ENCODE peak calls at places on chromosomes 4 and X, in five cellular contexts. One of them, this sample, is unnamed.

GRCh38 chr4:183541081-183542045 is 36.5 kb downstream of the ING2 start:
- DNase-seq in AG08396: peak
- DNase-seq in COR-L47: no peak
- DNase-seq in NCI-H1694: no peak
- DNase-seq in stimulated activated naive B cell treated with anti-CD40 and anti-IgM and Interleukin-4, amounts not matched to agents 10 μg/mL and 1 μg/mL and 100 μg/mL, for 72 hours: no peak
- DNase-seq in this sample: no peak

GRCh38 chrX:3362956-3363355 is 16.5 kb upstream of the MXRA5 start:
- DNase-seq in AG08396: no peak
- DNase-seq in COR-L47: no peak
- DNase-seq in NCI-H1694: peak
- DNase-seq in stimulated activated naive B cell treated with anti-CD40 and anti-IgM and Interleukin-4, amounts not matched to agents 10 μg/mL and 1 μg/mL and 100 μg/mL, for 72 hours: no peak
- DNase-seq in this sample: no peak

GRCh38 chr4:48255959-48256342 is 13.7 kb downstream of the TEC start:
- DNase-seq in AG08396: no peak
- DNase-seq in COR-L47: peak
- DNase-seq in NCI-H1694: no peak
- DNase-seq in stimulated activated naive B cell treated with anti-CD40 and anti-IgM and Interleukin-4, amounts not matched to agents 10 μg/mL and 1 μg/mL and 100 μg/mL, for 72 hours: no peak
- DNase-seq in this sample: no peak

GRCh38 chrX:134688839-134689238 is 30.6 kb upstream of the PLAC1 start:
- DNase-seq in AG08396: no peak
- DNase-seq in COR-L47: no peak
- DNase-seq in NCI-H1694: no peak
- DNase-seq in stimulated activated naive B cell treated with anti-CD40 and anti-IgM and Interleukin-4, amounts not matched to agents 10 μg/mL and 1 μg/mL and 100 μg/mL, for 72 hours: no peak
- DNase-seq in this sample: no peak

GRCh38 chrX:7154040-7154597 is 6.2 kb upstream of the PUDP start:
- DNase-seq in AG08396: no peak
- DNase-seq in COR-L47: no peak
- DNase-seq in NCI-H1694: no peak
- DNase-seq in stimulated activated naive B cell treated with anti-CD40 and anti-IgM and Interleukin-4, amounts not matched to agents 10 μg/mL and 1 μg/mL and 100 μg/mL, for 72 hours: no peak
- DNase-seq in this sample: no peak

GRCh38 chrX:150366951-150367545 is 3.9 kb downstream of the MAMLD1 start:
- DNase-seq in AG08396: no peak
- DNase-seq in COR-L47: no peak
- DNase-seq in NCI-H1694: no peak
- DNase-seq in stimulated activated naive B cell treated with anti-CD40 and anti-IgM and Interleukin-4, amounts not matched to agents 10 μg/mL and 1 μg/mL and 100 μg/mL, for 72 hours: no peak
- DNase-seq in this sample: no peak

GRCh38 chrX:22349116-22349515 is 76.4 kb downstream of the CBLL2 start:
- DNase-seq in AG08396: no peak
- DNase-seq in COR-L47: no peak
- DNase-seq in NCI-H1694: no peak
- DNase-seq in stimulated activated naive B cell treated with anti-CD40 and anti-IgM and Interleukin-4, amounts not matched to agents 10 μg/mL and 1 μg/mL and 100 μg/mL, for 72 hours: no peak
- DNase-seq in this sample: no peak

GRCh38 chrX:129654652-129655546 is at the start of gene APLN:
- DNase-seq in AG08396: peak
- DNase-seq in COR-L47: peak
- DNase-seq in NCI-H1694: no peak
- DNase-seq in stimulated activated naive B cell treated with anti-CD40 and anti-IgM and Interleukin-4, amounts not matched to agents 10 μg/mL and 1 μg/mL and 100 μg/mL, for 72 hours: no peak
- DNase-seq in this sample: no peak

GRCh38 chr4:153750197-153750817 is 9.5 kb downstream of the RNF175 start:
- DNase-seq in AG08396: peak
- DNase-seq in COR-L47: peak
- DNase-seq in NCI-H1694: peak
- DNase-seq in stimulated activated naive B cell treated with anti-CD40 and anti-IgM and Interleukin-4, amounts not matched to agents 10 μg/mL and 1 μg/mL and 100 μg/mL, for 72 hours: peak
- DNase-seq in this sample: peak

GRCh38 chrX:118536687-118537461 is 41.3 kb downstream of the DOCK11 start:
- DNase-seq in AG08396: no peak
- DNase-seq in COR-L47: no peak
- DNase-seq in NCI-H1694: peak
- DNase-seq in stimulated activated naive B cell treated with anti-CD40 and anti-IgM and Interleukin-4, amounts not matched to agents 10 μg/mL and 1 μg/mL and 100 μg/mL, for 72 hours: no peak
- DNase-seq in this sample: peak

GRCh38 chrX:71910526-71911022 is at the start of gene NHSL2:
- DNase-seq in AG08396: no peak
- DNase-seq in COR-L47: no peak
- DNase-seq in NCI-H1694: peak
- DNase-seq in stimulated activated naive B cell treated with anti-CD40 and anti-IgM and Interleukin-4, amounts not matched to agents 10 μg/mL and 1 μg/mL and 100 μg/mL, for 72 hours: peak
- DNase-seq in this sample: no peak

GRCh38 chrX:13074297-13075262 is 30.2 kb upstream of the FAM9C start:
- DNase-seq in AG08396: no peak
- DNase-seq in COR-L47: no peak
- DNase-seq in NCI-H1694: no peak
- DNase-seq in stimulated activated naive B cell treated with anti-CD40 and anti-IgM and Interleukin-4, amounts not matched to agents 10 μg/mL and 1 μg/mL and 100 μg/mL, for 72 hours: peak
- DNase-seq in this sample: no peak

GRCh38 chrX:115592997-115593734 is 32.2 kb downstream of the PLS3 start:
- DNase-seq in AG08396: no peak
- DNase-seq in COR-L47: no peak
- DNase-seq in NCI-H1694: no peak
- DNase-seq in stimulated activated naive B cell treated with anti-CD40 and anti-IgM and Interleukin-4, amounts not matched to agents 10 μg/mL and 1 μg/mL and 100 μg/mL, for 72 hours: no peak
- DNase-seq in this sample: no peak

GRCh38 chr4:102868153-102868781 is 525 bp upstream of the CISD2 start:
- DNase-seq in AG08396: no peak
- DNase-seq in COR-L47: no peak
- DNase-seq in NCI-H1694: no peak
- DNase-seq in stimulated activated naive B cell treated with anti-CD40 and anti-IgM and Interleukin-4, amounts not matched to agents 10 μg/mL and 1 μg/mL and 100 μg/mL, for 72 hours: peak
- DNase-seq in this sample: peak

GRCh38 chr4:52266537-52267137 is 215.5 kb downstream of the SPATA18 start:
- DNase-seq in AG08396: no peak
- DNase-seq in COR-L47: no peak
- DNase-seq in NCI-H1694: peak
- DNase-seq in stimulated activated naive B cell treated with anti-CD40 and anti-IgM and Interleukin-4, amounts not matched to agents 10 μg/mL and 1 μg/mL and 100 μg/mL, for 72 hours: no peak
- DNase-seq in this sample: no peak

GRCh38 chrX:128759745-128760144 is 707.5 kb upstream of the ACTRT1 start:
- DNase-seq in AG08396: no peak
- DNase-seq in COR-L47: no peak
- DNase-seq in NCI-H1694: no peak
- DNase-seq in stimulated activated naive B cell treated with anti-CD40 and anti-IgM and Interleukin-4, amounts not matched to agents 10 μg/mL and 1 μg/mL and 100 μg/mL, for 72 hours: no peak
- DNase-seq in this sample: no peak

GRCh38 chrX:154797006-154797405 is 8.3 kb downstream of the MPP1 start:
- DNase-seq in AG08396: no peak
- DNase-seq in COR-L47: no peak
- DNase-seq in NCI-H1694: no peak
- DNase-seq in stimulated activated naive B cell treated with anti-CD40 and anti-IgM and Interleukin-4, amounts not matched to agents 10 μg/mL and 1 μg/mL and 100 μg/mL, for 72 hours: no peak
- DNase-seq in this sample: no peak

GRCh38 chr4:74284074-74284473 is 24.2 kb upstream of the EPGN start:
- DNase-seq in AG08396: peak
- DNase-seq in COR-L47: no peak
- DNase-seq in NCI-H1694: no peak
- DNase-seq in stimulated activated naive B cell treated with anti-CD40 and anti-IgM and Interleukin-4, amounts not matched to agents 10 μg/mL and 1 μg/mL and 100 μg/mL, for 72 hours: no peak
- DNase-seq in this sample: no peak

GRCh38 chrX:21373637-21374162 is 518 bp upstream of the CNKSR2 start:
- DNase-seq in AG08396: no peak
- DNase-seq in COR-L47: peak
- DNase-seq in NCI-H1694: no peak
- DNase-seq in stimulated activated naive B cell treated with anti-CD40 and anti-IgM and Interleukin-4, amounts not matched to agents 10 μg/mL and 1 μg/mL and 100 μg/mL, for 72 hours: peak
- DNase-seq in this sample: no peak

GRCh38 chr4:126753592-126753991 is 879.2 kb upstream of the INTU start:
- DNase-seq in AG08396: no peak
- DNase-seq in COR-L47: no peak
- DNase-seq in NCI-H1694: no peak
- DNase-seq in stimulated activated naive B cell treated with anti-CD40 and anti-IgM and Interleukin-4, amounts not matched to agents 10 μg/mL and 1 μg/mL and 100 μg/mL, for 72 hours: no peak
- DNase-seq in this sample: no peak

GRCh38 chr4:517806-518070 is 18.7 kb downstream of the PIGG start:
- DNase-seq in AG08396: no peak
- DNase-seq in COR-L47: no peak
- DNase-seq in NCI-H1694: no peak
- DNase-seq in stimulated activated naive B cell treated with anti-CD40 and anti-IgM and Interleukin-4, amounts not matched to agents 10 μg/mL and 1 μg/mL and 100 μg/mL, for 72 hours: no peak
- DNase-seq in this sample: no peak

GRCh38 chr4:142565771-142566170 is 280.3 kb downstream of the INPP4B start:
- DNase-seq in AG08396: no peak
- DNase-seq in COR-L47: no peak
- DNase-seq in NCI-H1694: no peak
- DNase-seq in stimulated activated naive B cell treated with anti-CD40 and anti-IgM and Interleukin-4, amounts not matched to agents 10 μg/mL and 1 μg/mL and 100 μg/mL, for 72 hours: no peak
- DNase-seq in this sample: no peak

GRCh38 chr4:99028187-99028586 is 32.7 kb downstream of the METAP1 start:
- DNase-seq in AG08396: no peak
- DNase-seq in COR-L47: no peak
- DNase-seq in NCI-H1694: no peak
- DNase-seq in stimulated activated naive B cell treated with anti-CD40 and anti-IgM and Interleukin-4, amounts not matched to agents 10 μg/mL and 1 μg/mL and 100 μg/mL, for 72 hours: no peak
- DNase-seq in this sample: no peak

GRCh38 chr4:64158648-64159326 is 250.5 kb downstream of the TECRL start:
- DNase-seq in AG08396: peak
- DNase-seq in COR-L47: peak
- DNase-seq in NCI-H1694: peak
- DNase-seq in stimulated activated naive B cell treated with anti-CD40 and anti-IgM and Interleukin-4, amounts not matched to agents 10 μg/mL and 1 μg/mL and 100 μg/mL, for 72 hours: no peak
- DNase-seq in this sample: no peak

GRCh38 chr4:181548873-181549541 is 694.2 kb upstream of the TENM3 start:
- DNase-seq in AG08396: no peak
- DNase-seq in COR-L47: no peak
- DNase-seq in NCI-H1694: no peak
- DNase-seq in stimulated activated naive B cell treated with anti-CD40 and anti-IgM and Interleukin-4, amounts not matched to agents 10 μg/mL and 1 μg/mL and 100 μg/mL, for 72 hours: no peak
- DNase-seq in this sample: no peak

GRCh38 chrX:119481218-119481875 is 13.1 kb downstream of the SLC25A5 start:
- DNase-seq in AG08396: no peak
- DNase-seq in COR-L47: no peak
- DNase-seq in NCI-H1694: no peak
- DNase-seq in stimulated activated naive B cell treated with anti-CD40 and anti-IgM and Interleukin-4, amounts not matched to agents 10 μg/mL and 1 μg/mL and 100 μg/mL, for 72 hours: no peak
- DNase-seq in this sample: no peak

GRCh38 chr4:144355809-144356757 is 215.6 kb upstream of the GYPA start:
- DNase-seq in AG08396: peak
- DNase-seq in COR-L47: no peak
- DNase-seq in NCI-H1694: no peak
- DNase-seq in stimulated activated naive B cell treated with anti-CD40 and anti-IgM and Interleukin-4, amounts not matched to agents 10 μg/mL and 1 μg/mL and 100 μg/mL, for 72 hours: peak
- DNase-seq in this sample: no peak

GRCh38 chr4:2186133-2186864 is 55.6 kb downstream of the HAUS3 start:
- DNase-seq in AG08396: no peak
- DNase-seq in COR-L47: peak
- DNase-seq in NCI-H1694: peak
- DNase-seq in stimulated activated naive B cell treated with anti-CD40 and anti-IgM and Interleukin-4, amounts not matched to agents 10 μg/mL and 1 μg/mL and 100 μg/mL, for 72 hours: no peak
- DNase-seq in this sample: no peak

GRCh38 chr4:8740666-8741395 is 130.8 kb downstream of the HMX1 start:
- DNase-seq in AG08396: no peak
- DNase-seq in COR-L47: no peak
- DNase-seq in NCI-H1694: no peak
- DNase-seq in stimulated activated naive B cell treated with anti-CD40 and anti-IgM and Interleukin-4, amounts not matched to agents 10 μg/mL and 1 μg/mL and 100 μg/mL, for 72 hours: no peak
- DNase-seq in this sample: no peak